ENCODE peak calls at places on chromosomes 4 and X, in nine cellular contexts. Y, Q, N, X, P, F, E, M and O are unnamed samples.
A peak's percentile ranks its signal among the peaks of the same experiment; 100 is the strongest.

GRCh38 chr4:55671667-55672066 is 35.6 kb upstream of the NMU start:
- DNase-seq in Y (no peak), Q (no peak), N (no peak), X (no peak), P (no peak), F (no peak), E (no peak), M (no peak), O (no peak)

GRCh38 chr4:138875886-138876608 is 139.5 kb upstream of the NOCT start:
- DNase-seq in Y (peak; percentile 93), Q (no peak), N (peak; percentile 95), X (no peak), P (no peak), F (no peak), E (no peak), M (no peak), O (no peak)

GRCh38 chrX:10884246-10884645 is 226.9 kb upstream of the HCCS start:
- DNase-seq in Y (no peak), Q (no peak), N (no peak), X (no peak), P (no peak), F (no peak), E (no peak), M (no peak), O (no peak)

GRCh38 chr4:6222761-6223292 is 22.5 kb upstream of the JAKMIP1 start:
- DNase-seq in Y (no peak), Q (no peak), N (no peak), X (no peak), P (no peak), F (peak; percentile 66), E (peak; percentile 38), M (no peak), O (no peak)

GRCh38 chr4:86386201-86386600 is 26.3 kb upstream of the MAPK10 start:
- DNase-seq in Y (no peak), Q (no peak), N (no peak), X (no peak), P (no peak), F (no peak), E (no peak), M (no peak), O (no peak)

GRCh38 chrX:10465254-10465653 is 155.1 kb downstream of the MID1 start:
- DNase-seq in Y (no peak), Q (no peak), N (no peak), X (no peak), P (no peak), F (no peak), E (no peak), M (no peak), O (no peak)

GRCh38 chr4:8182858-8183725 is 16.0 kb upstream of the SH3TC1 start:
- DNase-seq in Y (peak; percentile 97), Q (no peak), N (peak; percentile 72), X (no peak), P (no peak), F (no peak), E (no peak), M (no peak), O (no peak)

GRCh38 chr4:178351185-178351584 is 908.9 kb upstream of the AGA start:
- DNase-seq in Y (no peak), Q (no peak), N (no peak), X (no peak), P (no peak), F (no peak), E (no peak), M (no peak), O (no peak)

GRCh38 chrX:16462912-16463311 is 187.0 kb upstream of the S100G start:
- DNase-seq in Y (no peak), Q (no peak), N (peak; percentile 74), X (no peak), P (no peak), F (peak; percentile 3), E (no peak), M (no peak), O (no peak)

GRCh38 chr4:127781303-127782024 is 658 bp upstream of the HSPA4L start:
- DNase-seq in Y (peak; percentile 62), Q (no peak), N (peak; percentile 28), X (no peak), P (no peak), F (peak; percentile 29), E (no peak), M (no peak), O (no peak)

GRCh38 chr4:169615467-169616106 is 3.2 kb upstream of the NEK1 start:
- DNase-seq in Y (no peak), Q (no peak), N (peak; percentile 54), X (no peak), P (no peak), F (no peak), E (no peak), M (no peak), O (no peak)

GRCh38 chr4:185887125-185887524 is 75.1 kb upstream of the SORBS2 start:
- DNase-seq in Y (no peak), Q (no peak), N (no peak), X (no peak), P (no peak), F (no peak), E (no peak), M (no peak), O (no peak)

GRCh38 chr4:3707423-3708102 is 58.6 kb upstream of the ADRA2C start:
- DNase-seq in Y (no peak), Q (no peak), N (no peak), X (no peak), P (no peak), F (no peak), E (no peak), M (no peak), O (no peak)

GRCh38 chrX:49829016-49829415 is at the start of gene PAGE4:
- DNase-seq in Y (no peak), Q (no peak), N (no peak), X (no peak), P (no peak), F (no peak), E (no peak), M (no peak), O (no peak)

GRCh38 chr4:60173718-60174117 is 1026.4 kb upstream of the ADGRL3 start:
- DNase-seq in Y (no peak), Q (no peak), N (no peak), X (no peak), P (no peak), F (no peak), E (no peak), M (no peak), O (no peak)

GRCh38 chrX:115332832-115333231 is 43.3 kb downstream of the LUZP4 start:
- DNase-seq in Y (no peak), Q (no peak), N (no peak), X (no peak), P (no peak), F (no peak), E (no peak), M (no peak), O (no peak)

GRCh38 chr4:88843067-88843723 is 145.6 kb upstream of the NAP1L5 start:
- DNase-seq in Y (no peak), Q (no peak), N (no peak), X (no peak), P (no peak), F (no peak), E (no peak), M (no peak), O (no peak)

GRCh38 chrX:16465081-16465876 is 184.7 kb upstream of the S100G start:
- DNase-seq in Y (no peak), Q (no peak), N (peak; percentile 50), X (no peak), P (no peak), F (no peak), E (no peak), M (no peak), O (no peak)

GRCh38 chr4:80215449-80216052 is 18.2 kb downstream of the PRDM8 start:
- DNase-seq in Y (peak; percentile 51), Q (no peak), N (peak; percentile 31), X (no peak), P (no peak), F (peak; percentile 53), E (no peak), M (no peak), O (no peak)

GRCh38 chr4:173014113-173014558 is 154.5 kb upstream of the GALNT7 start:
- DNase-seq in Y (no peak), Q (no peak), N (peak; percentile 77), X (no peak), P (no peak), F (peak; percentile 80), E (peak; percentile 47), M (peak; percentile 7), O (peak; percentile 32)

GRCh38 chr4:16461362-16461761 is 235.1 kb upstream of the TAPT1 start:
- DNase-seq in Y (no peak), Q (no peak), N (peak; percentile 37), X (no peak), P (no peak), F (no peak), E (no peak), M (no peak), O (no peak)

GRCh38 chr4:169099775-169100180 is 89.7 kb upstream of the CBR4 start:
- DNase-seq in Y (no peak), Q (no peak), N (peak; percentile 79), X (no peak), P (no peak), F (no peak), E (no peak), M (no peak), O (no peak)

GRCh38 chr4:16264798-16265197 is 38.5 kb upstream of the TAPT1 start:
- DNase-seq in Y (peak; percentile 2), Q (no peak), N (peak; percentile 16), X (no peak), P (no peak), F (peak; percentile 57), E (no peak), M (no peak), O (no peak)

GRCh38 chr4:26420438-26420837 is 69.8 kb downstream of the CCKAR start:
- DNase-seq in Y (peak; percentile 36), Q (no peak), N (peak; percentile 50), X (no peak), P (no peak), F (no peak), E (no peak), M (no peak), O (no peak)

GRCh38 chr4:90824266-90825167 is 697.3 kb downstream of the CCSER1 start:
- DNase-seq in Y (no peak), Q (no peak), N (no peak), X (no peak), P (no peak), F (no peak), E (no peak), M (no peak), O (no peak)

GRCh38 chr4:184583738-184584502 is 65.3 kb downstream of the CASP3 start:
- DNase-seq in Y (no peak), Q (no peak), N (no peak), X (no peak), P (no peak), F (no peak), E (no peak), M (no peak), O (no peak)

GRCh38 chr4:119037709-119038463 is 97.7 kb upstream of the MYOZ2 start:
- DNase-seq in Y (no peak), Q (no peak), N (no peak), X (no peak), P (no peak), F (no peak), E (no peak), M (no peak), O (no peak)

GRCh38 chr4:7867701-7868429 is 71.8 kb downstream of the AFAP1 start:
- DNase-seq in Y (peak; percentile 68), Q (no peak), N (peak; percentile 48), X (no peak), P (no peak), F (no peak), E (no peak), M (no peak), O (no peak)

GRCh38 chr4:140152760-140153418 is 1.1 kb downstream of the MAML3 start:
- DNase-seq in Y (peak; percentile 56), Q (peak; percentile 44), N (peak; percentile 30), X (no peak), P (peak; percentile 6), F (peak; percentile 50), E (peak; percentile 62), M (peak; percentile 67), O (no peak)

GRCh38 chrX:38561951-38562719 is 793 bp downstream of the TSPAN7 start:
- DNase-seq in Y (peak; percentile 0), Q (peak; percentile 8), N (no peak), X (no peak), P (no peak), F (peak; percentile 76), E (peak; percentile 15), M (peak; percentile 59), O (no peak)

GRCh38 chr4:8200302-8200975 is 1.3 kb downstream of the SH3TC1 start:
- DNase-seq in Y (no peak), Q (no peak), N (no peak), X (no peak), P (no peak), F (no peak), E (no peak), M (no peak), O (no peak)